ENCODE peak calls at places on chromosomes 13 and 19, in six cellular contexts. N is endothelial cell of umbilical vein, X is GM23338, J is HCT116, E is K562, D is H1. B is an unnamed sample.

GRCh38 chr19:11268783-11269267 is 6.5 kb upstream of the DOCK6 start:
- DNase-seq in X (no peak), E (peak; percentile 62), J (no peak), N (peak; percentile 100), D (no peak), B (no peak)

GRCh38 chr19:39139305-39140194 is 14.0 kb downstream of the PAK4 start:
- DNase-seq in J (no peak), D (no peak), N (no peak), X (peak; percentile 92), E (no peak), B (no peak)

GRCh38 chr19:19207637-19208582 is 3.8 kb upstream of the NCAN start:
- DNase-seq in J (no peak), E (no peak), N (no peak), D (no peak), X (no peak), B (no peak)

GRCh38 chr19:28150129-28150528 is 1062.8 kb downstream of the UQCRFS1 start:
- DNase-seq in X (no peak), J (no peak), D (no peak), N (no peak), E (no peak), B (no peak)

GRCh38 chr19:48842744-48843162 is 6.5 kb upstream of the HSD17B14 start:
- DNase-seq in N (peak; percentile 62), X (peak; percentile 93), E (peak; percentile 53), D (peak; percentile 75), J (peak; percentile 46), B (no peak)

GRCh38 chr13:62483774-62484173 is 1068.1 kb upstream of the PCDH20 start:
- DNase-seq in E (no peak), N (peak; percentile 69), D (no peak), J (no peak), X (peak; percentile 2), B (no peak)

GRCh38 chr13:21149568-21149967 is 26.8 kb downstream of the SKA3 start:
- DNase-seq in X (no peak), E (no peak), J (no peak), D (no peak), N (no peak), B (no peak)

GRCh38 chr13:110756268-110756667 is 42.8 kb downstream of the ING1 start:
- DNase-seq in D (no peak), J (no peak), X (peak; percentile 23), E (no peak), N (peak; percentile 59), B (no peak)

GRCh38 chr13:27262546-27262945 is 8.1 kb upstream of the RASL11A start:
- DNase-seq in J (no peak), D (no peak), X (no peak), E (no peak), N (no peak), B (no peak)

GRCh38 chr13:73060251-73061160 is 1.7 kb downstream of the KLF5 start:
- DNase-seq in E (peak; percentile 31), N (peak; percentile 24), J (no peak), D (no peak), X (no peak), B (no peak)

GRCh38 chr19:2081873-2082810 is 14.0 kb downstream of the MOB3A start:
- DNase-seq in D (no peak), E (no peak), X (no peak), N (no peak), J (no peak), B (no peak)

GRCh38 chr19:43594081-43594697 is 1.7 kb downstream of the IRGQ start:
- DNase-seq in X (no peak), D (no peak), E (no peak), J (no peak), N (no peak), B (no peak)

GRCh38 chr19:55777528-55777927 is 8.6 kb downstream of the RFPL4AL1 start:
- DNase-seq in X (peak; percentile 12), N (no peak), D (peak; percentile 40), E (peak; percentile 39), J (peak; percentile 2), B (no peak)

GRCh38 chr19:13429563-13429962 is 76.7 kb downstream of the CACNA1A start:
- DNase-seq in J (no peak), D (no peak), N (peak; percentile 88), E (no peak), X (no peak), B (no peak)

GRCh38 chr19:50893047-50893737 is 18.0 kb downstream of the KLK4 start:
- DNase-seq in X (peak; percentile 71), J (peak; percentile 33), D (peak; percentile 61), E (peak; percentile 29), N (no peak), B (no peak)

GRCh38 chr13:111526922-111527321 is 206.5 kb downstream of the TEX29 start:
- DNase-seq in J (no peak), N (no peak), X (no peak), E (no peak), D (no peak), B (no peak)

GRCh38 chr19:13588953-13589833 is 82.9 kb upstream of the CACNA1A start:
- DNase-seq in D (peak; percentile 97), X (peak; percentile 83), N (peak; percentile 55), E (peak; percentile 71), J (peak; percentile 49), B (no peak)

GRCh38 chr13:74794147-74794546 is 659.9 kb upstream of the KLF12 start:
- DNase-seq in D (no peak), E (no peak), N (no peak), J (no peak), X (no peak), B (no peak)

GRCh38 chr19:12365094-12365371 is 450 bp downstream of the ZNF442 start:
- DNase-seq in X (peak; percentile 62), E (peak; percentile 34), D (no peak), N (peak; percentile 19), J (no peak), B (no peak)

GRCh38 chr13:27203854-27204253 is 32.2 kb upstream of the USP12 start:
- DNase-seq in J (no peak), E (no peak), N (peak; percentile 41), X (peak; percentile 24), D (no peak), B (no peak)

GRCh38 chr19:19329199-19329598 is 8.6 kb downstream of the MAU2 start:
- DNase-seq in X (no peak), D (no peak), N (peak; percentile 44), E (no peak), J (no peak), B (no peak)

GRCh38 chr19:45729774-45730388 is 815 bp downstream of the FBXO46 start:
- DNase-seq in X (peak; percentile 33), J (no peak), E (no peak), N (peak; percentile 30), D (peak; percentile 51), B (no peak)

GRCh38 chr19:10262771-10263170 is 8.1 kb upstream of the ICAM1 start:
- DNase-seq in D (no peak), J (no peak), X (no peak), E (no peak), N (no peak), B (no peak)

GRCh38 chr19:16168465-16169081 is 4.8 kb downstream of the CIB3 start:
- DNase-seq in X (peak; percentile 13), N (no peak), D (no peak), E (peak; percentile 37), J (no peak), B (no peak)

GRCh38 chr19:3184847-3185481 is 766 bp upstream of the NCLN start:
- DNase-seq in E (peak; percentile 66), J (no peak), X (peak; percentile 82), D (no peak), N (no peak), B (no peak)

GRCh38 chr19:7847664-7848063 is 17.6 kb downstream of the EVI5L start:
- DNase-seq in D (no peak), N (no peak), E (no peak), X (no peak), J (no peak), B (no peak)

GRCh38 chr19:38941979-38942378 is 11.2 kb downstream of the MRPS12 start:
- DNase-seq in X (no peak), E (no peak), N (no peak), J (no peak), D (no peak), B (no peak)

GRCh38 chr13:21106089-21106488 is 44.7 kb upstream of the LATS2 start:
- DNase-seq in J (no peak), N (no peak), D (no peak), X (no peak), E (no peak), B (no peak)

GRCh38 chr19:17579523-17580244 is 24.2 kb downstream of the COLGALT1 start:
- DNase-seq in J (peak; percentile 90), E (peak; percentile 91), N (peak; percentile 39), D (peak; percentile 95), X (peak; percentile 97), B (no peak)

GRCh38 chr19:32041681-32042292 is 303.6 kb upstream of the ZNF507 start:
- DNase-seq in D (peak; percentile 59), E (peak; percentile 59), N (no peak), X (peak; percentile 74), J (no peak), B (peak; percentile 72)

GRCh38 chr19:2962018-2962670 is 15.2 kb upstream of the TLE6 start:
- DNase-seq in N (peak; percentile 89), E (peak; percentile 66), D (peak; percentile 69), X (peak; percentile 96), J (peak; percentile 68), B (peak; percentile 84)

GRCh38 chr13:74931698-74932433 is 550.1 kb downstream of the TBC1D4 start:
- DNase-seq in N (no peak), X (no peak), J (no peak), D (no peak), E (no peak), B (no peak)

GRCh38 chr13:30792257-30793000 is 57.1 kb downstream of the ALOX5AP start:
- DNase-seq in N (peak; percentile 96), D (no peak), X (peak; percentile 20), E (no peak), J (peak; percentile 47), B (no peak)
- TF ChIP-seq POLR2AphosphoS5 in N (peak; percentile 86), D (no peak), X (no peak), E (no peak), J (no peak), B (no peak)

DNA sequence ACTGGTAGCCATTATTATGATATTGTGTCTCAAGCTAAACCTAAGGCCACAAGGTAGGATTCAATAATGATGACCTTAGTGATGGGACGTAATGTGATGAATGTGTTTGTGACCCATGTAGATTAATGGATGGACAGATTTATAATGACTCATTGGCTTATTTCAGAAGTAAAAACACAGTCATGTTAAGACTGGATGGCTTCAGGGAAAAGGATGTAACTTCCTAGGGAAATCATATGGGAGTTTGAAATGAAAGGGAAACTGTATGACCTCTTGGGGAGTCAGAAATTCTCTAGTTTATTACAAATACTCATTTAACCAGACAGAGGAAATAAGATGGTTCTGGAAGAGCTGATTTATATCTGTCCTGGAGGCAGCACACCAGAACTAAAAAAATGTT is 3.0 kb downstream of the EDNRB start:
- DNase-seq in J (no peak), X (no peak), E (no peak), D (no peak), N (no peak), B (no peak)
- TF ChIP-seq EZH2 in J (no peak), X (no peak), E (no peak), D (no peak), N (no peak), B (no peak)

GRCh38 chr19:47498561-47498960 is 14.5 kb upstream of the KPTN start:
- DNase-seq in N (no peak), X (no peak), D (no peak), J (no peak), E (no peak), B (no peak)
- TF ChIP-seq POLR2AphosphoS5 in N (no peak), X (no peak), D (no peak), J (no peak), E (no peak), B (no peak)

GRCh38 chr13:107866666-107867623 is 348.4 kb downstream of the LIG4 start:
- DNase-seq in E (peak; percentile 91), X (peak; percentile 64), J (no peak), D (peak; percentile 63), N (peak; percentile 40), B (no peak)
- TF ChIP-seq EZH2 in E (no peak), X (no peak), J (no peak), D (no peak), N (no peak), B (peak; percentile 53)